ENCODE peak calls at places on chromosomes 13 and 19, in nine cellular contexts. One of them, this sample, is unnamed.

GRCh38 chr13:93624371-93624777 is 397.8 kb downstream of the GPC6 start:
- DNase-seq in left cardiac atrium: no peak
- DNase-seq in GM03348: no peak
- DNase-seq in dermis blood vessel endothelial cell: no peak
- DNase-seq in T-cell: no peak
- DNase-seq in NCI-H1417: no peak
- DNase-seq in Kasumi-1: no peak
- DNase-seq in left ventricle myocardium inferior: no peak
- DNase-seq in OCI-M1: peak; percentile 10
- DNase-seq in this sample: no peak

GRCh38 chr13:111388851-111389500 is 68.5 kb downstream of the TEX29 start:
- DNase-seq in left cardiac atrium: no peak
- DNase-seq in GM03348: no peak
- DNase-seq in dermis blood vessel endothelial cell: no peak
- DNase-seq in T-cell: peak; percentile 39
- DNase-seq in NCI-H1417: no peak
- DNase-seq in Kasumi-1: no peak
- DNase-seq in left ventricle myocardium inferior: no peak
- DNase-seq in OCI-M1: no peak
- DNase-seq in this sample: no peak

GRCh38 chr13:102724923-102725322 is 30.1 kb upstream of the METTL21C start:
- DNase-seq in left cardiac atrium: no peak
- DNase-seq in GM03348: peak; percentile 77
- DNase-seq in dermis blood vessel endothelial cell: peak; percentile 84
- DNase-seq in T-cell: no peak
- DNase-seq in NCI-H1417: peak; percentile 17
- DNase-seq in Kasumi-1: peak; percentile 82
- DNase-seq in left ventricle myocardium inferior: no peak
- DNase-seq in OCI-M1: peak; percentile 64
- DNase-seq in this sample: peak; percentile 51

GRCh38 chr19:44904426-44904994 is 1.1 kb upstream of the APOE start:
- DNase-seq in left cardiac atrium: no peak
- DNase-seq in GM03348: no peak
- DNase-seq in dermis blood vessel endothelial cell: no peak
- DNase-seq in T-cell: no peak
- DNase-seq in NCI-H1417: no peak
- DNase-seq in Kasumi-1: no peak
- DNase-seq in left ventricle myocardium inferior: no peak
- DNase-seq in OCI-M1: peak; percentile 63
- DNase-seq in this sample: no peak

GRCh38 chr19:49057636-49058234 is at the start of gene CGB7:
- DNase-seq in left cardiac atrium: peak; percentile 85
- DNase-seq in GM03348: peak; percentile 92
- DNase-seq in dermis blood vessel endothelial cell: peak; percentile 54
- DNase-seq in T-cell: no peak
- DNase-seq in NCI-H1417: no peak
- DNase-seq in Kasumi-1: no peak
- DNase-seq in left ventricle myocardium inferior: peak; percentile 78
- DNase-seq in OCI-M1: no peak
- DNase-seq in this sample: peak; percentile 68

GRCh38 chr13:31046711-31047279 is 114.3 kb downstream of the TEX26 start:
- DNase-seq in left cardiac atrium: no peak
- DNase-seq in GM03348: no peak
- DNase-seq in dermis blood vessel endothelial cell: no peak
- DNase-seq in T-cell: no peak
- DNase-seq in NCI-H1417: peak; percentile 73
- DNase-seq in Kasumi-1: no peak
- DNase-seq in left ventricle myocardium inferior: peak; percentile 24
- DNase-seq in OCI-M1: peak; percentile 6
- DNase-seq in this sample: peak; percentile 86

GRCh38 chr19:5389353-5389752 is 48.7 kb upstream of the PTPRS start:
- DNase-seq in left cardiac atrium: no peak
- DNase-seq in GM03348: no peak
- DNase-seq in dermis blood vessel endothelial cell: no peak
- DNase-seq in T-cell: no peak
- DNase-seq in NCI-H1417: no peak
- DNase-seq in Kasumi-1: no peak
- DNase-seq in left ventricle myocardium inferior: no peak
- DNase-seq in OCI-M1: no peak
- DNase-seq in this sample: no peak

GRCh38 chr13:67437246-67437645 is 207.1 kb upstream of the PCDH9 start:
- DNase-seq in left cardiac atrium: no peak
- DNase-seq in GM03348: no peak
- DNase-seq in dermis blood vessel endothelial cell: no peak
- DNase-seq in T-cell: no peak
- DNase-seq in NCI-H1417: peak; percentile 22
- DNase-seq in Kasumi-1: no peak
- DNase-seq in left ventricle myocardium inferior: no peak
- DNase-seq in OCI-M1: no peak
- DNase-seq in this sample: no peak

GRCh38 chr13:41505209-41505835 is 48.0 kb downstream of the RGCC start:
- DNase-seq in left cardiac atrium: no peak
- DNase-seq in GM03348: peak; percentile 83
- DNase-seq in dermis blood vessel endothelial cell: no peak
- DNase-seq in T-cell: no peak
- DNase-seq in NCI-H1417: no peak
- DNase-seq in Kasumi-1: no peak
- DNase-seq in left ventricle myocardium inferior: no peak
- DNase-seq in OCI-M1: no peak
- DNase-seq in this sample: peak; percentile 80

GRCh38 chr13:93746589-93746988 is 520.0 kb downstream of the GPC6 start:
- DNase-seq in left cardiac atrium: no peak
- DNase-seq in GM03348: no peak
- DNase-seq in dermis blood vessel endothelial cell: no peak
- DNase-seq in T-cell: no peak
- DNase-seq in NCI-H1417: no peak
- DNase-seq in Kasumi-1: no peak
- DNase-seq in left ventricle myocardium inferior: no peak
- DNase-seq in OCI-M1: no peak
- DNase-seq in this sample: no peak

GRCh38 chr19:13154241-13154778 is 4.1 kb downstream of the IER2 start:
- DNase-seq in left cardiac atrium: peak; percentile 96
- DNase-seq in GM03348: peak; percentile 90
- DNase-seq in dermis blood vessel endothelial cell: peak; percentile 93
- DNase-seq in T-cell: no peak
- DNase-seq in NCI-H1417: peak; percentile 80
- DNase-seq in Kasumi-1: no peak
- DNase-seq in left ventricle myocardium inferior: peak; percentile 93
- DNase-seq in OCI-M1: peak; percentile 74
- DNase-seq in this sample: peak; percentile 86

GRCh38 chr13:112980441-112980840 is 11.4 kb downstream of the MCF2L start:
- DNase-seq in left cardiac atrium: no peak
- DNase-seq in GM03348: no peak
- DNase-seq in dermis blood vessel endothelial cell: no peak
- DNase-seq in T-cell: no peak
- DNase-seq in NCI-H1417: peak; percentile 24
- DNase-seq in Kasumi-1: no peak
- DNase-seq in left ventricle myocardium inferior: no peak
- DNase-seq in OCI-M1: no peak
- DNase-seq in this sample: no peak

GRCh38 chr19:29467824-29468401 is 57.9 kb upstream of the VSTM2B start:
- DNase-seq in left cardiac atrium: no peak
- DNase-seq in GM03348: peak; percentile 1
- DNase-seq in dermis blood vessel endothelial cell: no peak
- DNase-seq in T-cell: no peak
- DNase-seq in NCI-H1417: peak; percentile 17
- DNase-seq in Kasumi-1: no peak
- DNase-seq in left ventricle myocardium inferior: no peak
- DNase-seq in OCI-M1: peak; percentile 51
- DNase-seq in this sample: peak; percentile 58

GRCh38 chr13:18978447-18978846 is 203.2 kb downstream of the TUBA3C start:
- DNase-seq in left cardiac atrium: peak; percentile 36
- DNase-seq in GM03348: no peak
- DNase-seq in dermis blood vessel endothelial cell: no peak
- DNase-seq in T-cell: no peak
- DNase-seq in NCI-H1417: no peak
- DNase-seq in Kasumi-1: no peak
- DNase-seq in left ventricle myocardium inferior: no peak
- DNase-seq in OCI-M1: no peak
- DNase-seq in this sample: no peak

GRCh38 chr19:7497292-7497691 is 8.5 kb upstream of the PEX11G start:
- DNase-seq in left cardiac atrium: no peak
- DNase-seq in GM03348: no peak
- DNase-seq in dermis blood vessel endothelial cell: peak; percentile 57
- DNase-seq in T-cell: no peak
- DNase-seq in NCI-H1417: no peak
- DNase-seq in Kasumi-1: peak; percentile 39
- DNase-seq in left ventricle myocardium inferior: no peak
- DNase-seq in OCI-M1: peak; percentile 10
- DNase-seq in this sample: no peak

This sample was measured in RPMI7951.